ENCODE peak calls at places on chromosomes 5 and 9, in five cellular contexts. V is HepG2, X is endothelial cell of umbilical vein, W is K562, C is GM12878. Y is an unnamed sample.

GRCh38 chr5:149062371-149063016 is 368 bp downstream of the SH3TC2 start:
- DNase-seq in V (peak), X (peak), W (no peak), C (no peak), Y (peak)

GRCh38 chr5:24363789-24364534 is 280.8 kb downstream of the CDH10 start:
- DNase-seq in V (no peak), X (no peak), W (no peak), C (no peak), Y (no peak)

GRCh38 chr5:74643160-74643562 is 2.6 kb upstream of the ENC1 start:
- DNase-seq in V (peak), X (peak), W (no peak), C (no peak), Y (no peak)

GRCh38 chr9:89902450-89902849 is 297.6 kb downstream of the GADD45G start:
- DNase-seq in V (no peak), X (no peak), W (no peak), C (no peak), Y (no peak)

GRCh38 chr9:121686930-121687541 is 35.6 kb downstream of the DAB2IP start:
- DNase-seq in V (peak), X (peak), W (peak), C (peak), Y (peak)

GRCh38 chr5:147512640-147513334 is 2.9 kb upstream of the DPYSL3 start:
- DNase-seq in V (no peak), X (no peak), W (no peak), C (no peak), Y (no peak)

GRCh38 chr9:122777935-122778671 is 10.6 kb upstream of the OR5C1 start:
- DNase-seq in V (no peak), X (no peak), W (no peak), C (no peak), Y (no peak)

GRCh38 chr5:66343370-66344071 is 199.4 kb downstream of the SREK1 start:
- DNase-seq in V (no peak), X (no peak), W (no peak), C (no peak), Y (no peak)

GRCh38 chr5:56060276-56061110 is 65.7 kb upstream of the IL6ST start:
- DNase-seq in V (no peak), X (no peak), W (no peak), C (no peak), Y (no peak)

GRCh38 chr5:174583071-174583470 is 141.3 kb upstream of the MSX2 start:
- DNase-seq in V (no peak), X (no peak), W (no peak), C (no peak), Y (no peak)

GRCh38 chr5:133499896-133500295 is 112.4 kb downstream of the FSTL4 start:
- DNase-seq in V (no peak), X (no peak), W (no peak), C (no peak), Y (no peak)

GRCh38 chr9:128390813-128391711 is 19.9 kb downstream of the URM1 start:
- DNase-seq in V (no peak), X (no peak), W (no peak), C (no peak), Y (no peak)

GRCh38 chr5:98128271-98128670 is 645.2 kb upstream of the RGMB start:
- DNase-seq in V (no peak), X (no peak), W (no peak), C (no peak), Y (no peak)

DNA sequence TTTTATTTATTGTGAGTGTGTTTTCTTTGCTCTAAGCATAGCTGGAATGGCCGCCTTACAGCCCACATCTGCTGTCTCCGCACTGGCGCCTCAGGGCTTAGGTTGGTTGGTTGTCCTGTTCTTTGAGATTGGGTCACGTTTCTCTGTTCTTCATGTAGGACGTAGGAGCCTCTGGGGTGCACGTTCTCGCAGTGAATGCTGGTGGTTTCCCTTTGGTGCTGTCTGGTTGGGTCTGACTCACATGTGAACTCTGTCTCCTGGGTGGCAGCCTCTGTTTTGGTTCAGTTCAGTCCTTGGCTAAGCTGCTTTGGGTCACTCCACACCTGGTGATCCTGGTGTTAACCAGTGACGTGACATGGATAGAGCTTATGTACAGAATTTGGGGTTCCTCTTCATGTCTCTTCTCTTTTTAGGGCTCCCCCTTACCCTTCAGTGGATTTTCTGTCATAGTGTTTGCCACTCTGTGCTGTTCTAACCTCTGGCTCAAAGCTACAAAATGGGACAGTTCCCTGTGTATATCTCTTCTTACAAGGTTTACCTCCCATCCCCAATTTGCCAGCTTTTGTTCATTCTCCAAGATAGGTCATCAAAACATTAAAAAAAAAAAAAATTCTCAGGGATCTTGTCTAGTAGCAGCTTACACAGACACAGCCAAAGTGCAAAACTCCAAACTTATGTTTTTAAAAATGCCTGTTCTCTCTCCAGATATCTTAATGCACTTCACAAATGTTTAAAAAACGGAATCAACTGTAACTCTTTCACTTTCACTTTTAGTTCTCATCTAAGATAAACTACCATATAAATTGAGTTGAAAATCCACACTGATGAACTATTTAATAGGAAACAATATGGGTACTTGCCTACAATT is 12.8 kb upstream of the LPCAT1 start:
- DNase-seq in V (peak), X (peak), W (no peak), C (peak), Y (no peak)
- TF ChIP-seq MYC in V (no peak), X (no peak), W (no peak), C (no peak), Y (no peak)

GRCh38 chr9:99040911-99041582 is 63.9 kb upstream of the TGFBR1 start:
- DNase-seq in V (no peak), X (no peak), W (no peak), C (no peak), Y (peak)
- H3K27ac ChIP-seq in V (no peak), X (no peak), W (no peak), C (no peak), Y (peak)

DNA sequence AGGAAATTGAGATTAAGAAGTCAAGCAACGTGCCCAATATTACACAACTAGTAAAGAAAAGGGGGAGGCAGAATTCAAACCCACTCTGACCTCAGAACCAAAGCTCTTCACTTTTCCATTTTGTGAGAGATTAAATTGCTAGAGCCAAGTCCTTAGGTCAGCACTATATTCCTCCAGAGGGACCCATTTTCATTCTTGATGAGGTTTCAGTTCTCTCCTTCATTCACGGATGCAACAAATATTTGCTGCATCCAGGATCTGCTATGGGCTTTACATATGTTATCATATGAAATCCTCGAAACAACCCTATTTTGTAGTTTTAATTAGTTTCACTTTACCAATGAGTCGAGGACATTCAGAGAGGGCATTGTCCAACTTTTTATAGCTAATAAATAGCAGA is 239.2 kb downstream of the EFNA5 start:
- DNase-seq in V (no peak), X (no peak), W (no peak), C (no peak), Y (no peak)
- TF ChIP-seq CTCF in V (no peak), X (no peak), W (no peak), C (no peak), Y (no peak)

GRCh38 chr5:137014731-137015130 is 484.4 kb downstream of the SPOCK1 start:
- DNase-seq in V (no peak), X (no peak), W (no peak), C (no peak), Y (no peak)

GRCh38 chr5:137022043-137022442 is 477.1 kb downstream of the SPOCK1 start:
- DNase-seq in V (no peak), X (no peak), W (no peak), C (no peak), Y (no peak)

GRCh38 chr5:137015540-137016116 is 483.5 kb downstream of the SPOCK1 start:
- DNase-seq in V (no peak), X (no peak), W (no peak), C (no peak), Y (no peak)

GRCh38 chr5:137019229-137019628 is 479.9 kb downstream of the SPOCK1 start:
- DNase-seq in V (no peak), X (no peak), W (no peak), C (no peak), Y (no peak)

GRCh38 chr5:137016783-137017324 is 482.3 kb downstream of the SPOCK1 start:
- DNase-seq in V (no peak), X (no peak), W (no peak), C (no peak), Y (no peak)
- TF ChIP-seq MYC in V (no peak), X (no peak), W (no peak), C (no peak), Y (no peak)

DNA sequence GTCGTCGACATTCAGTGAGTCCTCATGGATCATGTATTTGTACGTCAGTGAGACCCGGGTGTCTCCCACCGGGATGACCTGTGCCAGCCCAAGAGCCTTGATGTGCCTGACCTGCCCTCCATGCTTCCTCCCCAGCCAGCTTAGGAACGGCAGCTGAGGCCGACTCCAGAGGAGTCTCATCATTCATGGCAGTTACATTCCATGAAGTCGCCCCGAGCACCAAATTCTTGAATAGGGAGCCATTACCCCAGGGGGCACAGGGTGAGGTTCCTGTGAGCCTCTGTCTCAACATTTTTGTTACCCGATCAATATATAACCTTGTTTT is 67.8 kb downstream of the ZNF354C start:
- DNase-seq in V (no peak), X (no peak), W (no peak), C (no peak), Y (no peak)
- H3K27ac ChIP-seq in V (no peak), X (no peak), W (no peak), C (no peak), Y (no peak)

DNA sequence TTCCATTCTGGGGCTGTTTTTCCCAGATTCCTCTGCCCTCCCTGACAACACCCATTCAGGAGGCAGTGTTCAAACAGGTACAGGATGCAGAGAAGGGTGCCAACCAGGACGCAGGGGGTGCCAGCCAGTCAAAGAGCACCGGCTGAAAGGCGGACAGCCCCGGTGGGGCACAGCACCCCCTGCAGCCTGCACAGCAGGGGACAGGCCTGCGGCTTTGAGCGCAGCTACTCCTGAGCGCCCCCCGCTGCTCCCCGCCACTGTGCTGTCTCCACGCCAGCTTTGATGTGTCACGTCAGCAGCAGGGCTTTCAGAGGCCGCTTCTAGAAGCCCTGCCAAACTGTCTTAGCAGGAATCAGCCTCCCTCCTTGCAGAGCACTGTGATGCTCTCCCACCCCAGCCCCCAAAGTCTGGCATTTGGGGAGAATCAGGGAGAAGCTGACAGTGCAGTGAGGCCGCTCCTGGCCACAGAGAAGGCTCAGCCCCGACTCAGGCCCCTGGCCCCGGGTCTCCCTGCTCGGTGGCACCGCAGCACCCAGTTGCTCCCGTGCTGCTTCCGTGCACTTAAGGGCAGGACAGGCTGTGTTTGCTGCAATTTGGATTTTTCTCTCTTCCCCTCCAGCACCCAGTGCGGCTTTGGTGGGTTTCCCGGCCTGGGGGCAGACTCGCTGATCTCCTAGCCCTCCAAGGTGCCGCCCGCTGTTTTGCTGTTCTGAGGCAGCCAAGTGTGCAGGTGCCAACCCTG is 20.3 kb downstream of the AK8 start:
- DNase-seq in V (no peak), X (no peak), W (peak), C (no peak), Y (no peak)
- TF ChIP-seq CTCF in V (no peak), X (no peak), W (peak), C (no peak), Y (no peak)

GRCh38 chr9:19133549-19134345 is 6.5 kb upstream of the PLIN2 start:
- DNase-seq in V (no peak), X (no peak), W (no peak), C (no peak), Y (no peak)

GRCh38 chr9:19122490-19123042 is 4.7 kb downstream of the PLIN2 start:
- DNase-seq in V (no peak), X (no peak), W (no peak), C (no peak), Y (no peak)

GRCh38 chr9:19124430-19124793 is 2.9 kb downstream of the PLIN2 start:
- DNase-seq in V (no peak), X (no peak), W (no peak), C (no peak), Y (no peak)

GRCh38 chr9:19130436-19130835 is 3.1 kb upstream of the PLIN2 start:
- DNase-seq in V (no peak), X (no peak), W (no peak), C (no peak), Y (no peak)

GRCh38 chr9:19127881-19128719 is 808 bp upstream of the PLIN2 start:
- DNase-seq in V (no peak), X (peak), W (no peak), C (no peak), Y (peak)
- TF ChIP-seq MYC in V (no peak), X (no peak), W (no peak), C (no peak), Y (no peak)

GRCh38 chr5:32156635-32157034 is 17.5 kb downstream of the GOLPH3 start:
- DNase-seq in V (no peak), X (no peak), W (no peak), C (no peak), Y (no peak)

GRCh38 chr5:32159328-32160072 is 14.6 kb downstream of the GOLPH3 start:
- DNase-seq in V (no peak), X (no peak), W (no peak), C (no peak), Y (no peak)

GRCh38 chr5:32157078-32157477 is 17.0 kb downstream of the GOLPH3 start:
- DNase-seq in V (no peak), X (no peak), W (no peak), C (no peak), Y (no peak)

GRCh38 chr5:32160228-32160627 is 13.9 kb downstream of the GOLPH3 start:
- DNase-seq in V (no peak), X (no peak), W (no peak), C (no peak), Y (no peak)

DNA sequence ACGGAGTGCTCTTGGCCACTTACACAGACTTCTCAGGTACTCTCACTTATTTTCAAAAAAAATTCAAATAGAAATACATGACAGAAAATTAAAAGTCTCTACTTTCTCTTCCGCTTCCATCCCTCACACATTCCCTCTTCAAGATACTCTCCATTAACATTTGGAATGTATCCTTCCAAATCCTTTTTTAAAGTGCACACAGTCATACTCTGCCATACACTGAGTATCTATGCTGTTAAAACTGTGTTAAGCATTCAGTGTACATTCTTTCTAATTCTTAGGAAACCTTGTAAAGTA is 15.5 kb downstream of the GOLPH3 start:
- DNase-seq in V (no peak), X (no peak), W (no peak), C (no peak), Y (no peak)
- H3K27ac ChIP-seq in V (no peak), X (no peak), W (no peak), C (peak), Y (no peak)

DNA sequence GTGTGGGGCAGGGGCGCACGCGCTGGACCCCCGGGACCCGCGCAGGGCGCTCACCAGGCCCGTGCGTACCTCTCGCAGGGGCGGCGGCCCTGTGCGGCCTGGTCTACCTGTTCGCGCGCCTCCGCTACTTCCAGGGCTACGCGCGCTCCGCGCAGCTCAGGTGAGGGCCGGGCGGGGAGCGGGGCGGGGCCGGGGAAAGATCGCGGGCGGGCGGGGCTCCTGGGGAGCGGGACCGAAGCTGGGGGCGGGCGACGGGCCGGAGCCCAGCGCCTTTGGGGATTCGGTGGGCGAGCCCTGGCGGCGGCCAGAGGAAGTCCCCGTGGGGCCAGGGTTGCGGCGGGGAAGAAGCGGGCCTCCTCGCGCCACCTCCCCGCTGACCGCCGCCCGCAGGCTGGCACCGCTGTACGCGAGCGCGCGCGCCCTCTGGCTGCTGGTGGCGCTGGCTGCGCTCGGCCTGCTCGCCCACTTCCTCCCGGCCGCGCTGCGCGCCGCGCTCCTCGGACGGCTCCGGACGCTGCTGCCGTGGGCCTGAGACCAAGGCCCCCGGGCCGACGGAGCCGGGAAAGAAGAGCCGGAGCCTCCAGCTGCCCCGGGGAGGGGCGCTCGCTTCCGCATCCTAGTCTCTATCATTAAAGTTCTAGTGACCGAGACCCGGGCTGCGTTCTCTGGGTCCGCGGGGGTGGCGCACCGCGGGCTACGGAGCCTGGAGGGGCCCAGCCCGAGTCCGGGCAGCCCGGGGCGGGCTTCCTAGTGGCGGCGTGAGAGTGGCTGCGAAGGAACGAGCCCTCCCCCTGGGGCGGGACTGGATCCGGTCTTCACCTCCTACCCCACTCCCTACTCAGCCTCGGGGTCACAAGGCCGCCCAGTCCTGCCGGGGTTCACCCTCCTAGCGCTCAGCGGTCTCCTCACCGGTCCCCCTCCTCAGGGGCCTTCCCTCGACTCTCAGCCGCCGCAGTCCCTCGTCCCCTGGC is 2.4 kb downstream of the LTC4S start:
- DNase-seq in V (peak), X (peak), W (no peak), C (peak), Y (no peak)
- TF ChIP-seq CTCF in V (peak), X (peak), W (no peak), C (peak), Y (peak)

GRCh38 chr5:34587355-34588241 is 68.5 kb upstream of the RAI14 start:
- DNase-seq in V (peak), X (peak), W (peak), C (peak), Y (peak)
- TF ChIP-seq MYC in V (no peak), X (no peak), W (peak), C (no peak), Y (no peak)

Y was measured in A549.